ENCODE peak calls at places on chromosomes 2 and 18, in ten cellular contexts. R, Z, Q, L, W, O, E, V, B and D are unnamed samples.

GRCh38 chr2:178506949-178507348 is 26.7 kb downstream of the PLEKHA3 start:
- DNase-seq in O (no peak), R (no peak), W (no peak), B (no peak), L (no peak), Z (no peak), Q (no peak), V (no peak), E (no peak), D (no peak)

GRCh38 chr2:194383404-194383803 is 1273.6 kb upstream of the SLC39A10 start:
- DNase-seq in Q (no peak), L (no peak), V (no peak), O (no peak), B (no peak), W (no peak), Z (no peak), E (peak), R (no peak), D (no peak)

GRCh38 chr2:10564876-10565425 is 116.8 kb upstream of the ODC1 start:
- DNase-seq in R (no peak), L (no peak), B (no peak), E (no peak), V (no peak), W (no peak), Q (no peak), Z (no peak), O (no peak), D (no peak)

GRCh38 chr18:32057624-32058165 is 34.0 kb upstream of the RNF138 start:
- DNase-seq in Z (no peak), W (no peak), L (no peak), Q (no peak), E (no peak), B (no peak), R (no peak), V (no peak), O (no peak), D (no peak)

GRCh38 chr18:45059695-45060094 is 379.0 kb downstream of the SETBP1 start:
- DNase-seq in W (no peak), B (no peak), L (no peak), V (no peak), O (peak), Z (no peak), Q (no peak), R (no peak), E (no peak), D (no peak)

GRCh38 chr2:79729532-79729931 is 216.7 kb downstream of the CTNNA2 start:
- DNase-seq in O (no peak), W (no peak), R (no peak), V (no peak), Q (no peak), Z (no peak), E (no peak), B (no peak), L (no peak), D (no peak)

GRCh38 chr2:115194623-115195022 is 752.2 kb downstream of the DPP10 start:
- DNase-seq in Z (no peak), O (no peak), L (no peak), Q (no peak), V (no peak), E (no peak), W (no peak), R (no peak), B (no peak), D (no peak)

GRCh38 chr2:225378984-225379383 is 20.5 kb upstream of the NYAP2 start:
- DNase-seq in W (no peak), E (no peak), Q (no peak), Z (no peak), V (no peak), B (no peak), O (no peak), L (no peak), R (no peak), D (no peak)

GRCh38 chr2:201357216-201357615 is at the start of gene FLACC1:
- DNase-seq in B (no peak), R (no peak), E (peak), Z (peak), L (no peak), W (no peak), V (no peak), Q (no peak), O (peak), D (no peak)

GRCh38 chr2:6965071-6965795 is 48.0 kb downstream of the RNF144A start:
- DNase-seq in L (no peak), V (no peak), B (no peak), R (no peak), W (no peak), Z (no peak), Q (no peak), O (no peak), E (no peak), D (no peak)

GRCh38 chr2:109719871-109720270 is 74.2 kb upstream of the RGPD5 start:
- DNase-seq in Q (no peak), L (no peak), W (peak), O (no peak), R (peak), B (no peak), Z (no peak), E (no peak), V (no peak), D (no peak)

GRCh38 chr2:12697617-12698016 is 19.1 kb upstream of the TRIB2 start:
- DNase-seq in L (no peak), E (no peak), O (no peak), R (no peak), V (no peak), Q (no peak), Z (no peak), W (no peak), B (no peak), D (no peak)

GRCh38 chr2:212284166-212284565 is 254.4 kb downstream of the ERBB4 start:
- DNase-seq in W (no peak), R (no peak), Z (no peak), Q (no peak), L (no peak), V (no peak), B (no peak), O (no peak), E (no peak), D (no peak)

GRCh38 chr2:138324068-138324771 is 177.3 kb upstream of the SPOPL start:
- DNase-seq in Q (no peak), L (no peak), O (no peak), B (no peak), Z (no peak), W (no peak), E (no peak), R (no peak), V (no peak), D (no peak)

DNA sequence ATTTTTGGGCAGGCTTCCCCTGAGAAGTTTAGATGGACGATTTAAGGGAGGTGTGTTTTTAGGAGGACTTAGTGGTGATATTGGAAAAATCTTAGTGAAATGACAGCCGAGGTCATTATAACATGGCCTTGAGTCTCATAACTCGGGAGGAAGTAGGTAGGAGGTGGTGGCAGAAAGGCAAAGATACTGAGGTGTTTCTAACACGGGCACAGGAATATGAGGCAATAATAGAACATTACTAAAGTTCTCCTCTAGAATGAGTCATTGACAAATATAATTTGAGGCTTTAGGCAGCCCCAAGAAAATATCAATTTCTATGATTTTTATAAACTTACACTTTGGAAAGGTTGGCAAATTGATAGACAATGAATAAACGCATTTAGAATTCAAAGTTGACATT is 146.1 kb upstream of the ZEB2 start:
- DNase-seq in O (no peak), Q (no peak), B (no peak), V (no peak), W (no peak), E (no peak), Z (no peak), L (no peak), R (no peak), D (no peak)
- TF ChIP-seq CTCF in O (no peak), Q (no peak), B (no peak), V (no peak), W (no peak), E (no peak), Z (no peak), L (no peak), R (no peak), D (no peak)

DNA sequence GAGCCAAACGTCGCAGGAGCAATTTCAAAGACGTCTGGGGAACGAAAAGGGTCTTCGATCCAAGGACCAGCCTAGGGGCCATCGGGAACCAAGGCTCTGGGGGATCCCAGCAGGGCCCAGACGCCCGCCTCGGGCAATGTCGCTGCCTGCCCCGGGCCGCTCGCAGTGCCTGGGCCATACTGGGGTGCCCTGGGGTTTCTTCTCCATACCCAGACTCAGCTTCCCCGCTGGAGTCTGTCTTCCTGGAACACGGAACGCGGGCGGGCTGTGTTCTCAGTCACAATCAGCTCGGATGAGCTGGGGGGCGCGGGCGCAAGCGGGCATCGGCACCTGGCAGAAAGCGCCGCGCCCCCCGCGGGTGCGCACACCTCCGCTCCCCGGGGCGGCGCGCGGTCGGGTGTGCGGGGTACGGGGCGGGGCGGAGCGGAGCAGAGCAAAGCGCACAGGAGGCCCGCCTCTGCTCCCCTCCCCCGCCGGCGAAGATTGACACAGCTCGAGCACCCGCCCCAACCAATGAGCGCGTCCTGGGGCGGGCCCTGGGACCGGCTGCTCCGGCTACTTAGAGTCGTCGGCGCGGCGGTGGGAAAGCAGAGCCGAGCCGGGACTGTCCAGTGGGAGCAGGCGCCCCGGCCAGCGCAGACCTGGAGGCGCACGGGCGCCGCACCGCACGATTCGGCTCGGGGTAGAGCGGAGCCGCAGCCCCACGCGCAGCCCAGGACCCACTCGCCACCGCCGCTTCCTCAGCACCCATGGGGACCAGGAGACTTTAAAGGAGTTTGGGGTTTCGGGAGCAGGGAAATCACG is at the start of gene LRATD1:
- DNase-seq in E (no peak), Z (peak), V (peak), L (peak), Q (peak), W (peak), B (peak), R (peak), O (peak), D (peak)
- H3K4me3 ChIP-seq in E (no peak), Z (peak), V (peak), L (peak), Q (peak), W (peak), B (peak), R (peak), O (peak), D (peak)

GRCh38 chr2:175183674-175184073 is 2.2 kb upstream of the ATP5MC3 start:
- DNase-seq in E (no peak), Q (no peak), W (no peak), Z (no peak), L (no peak), V (no peak), O (no peak), B (no peak), R (no peak), D (no peak)

GRCh38 chr2:175180701-175181103 is 808 bp downstream of the ATP5MC3 start:
- DNase-seq in Q (no peak), E (no peak), V (peak), Z (peak), W (no peak), B (peak), O (peak), L (peak), R (peak), D (peak)

GRCh38 chr2:175181104-175181876 is at the start of gene ATP5MC3:
- DNase-seq in Q (peak), Z (peak), V (peak), E (peak), B (peak), W (peak), O (peak), L (peak), R (peak), D (peak)

GRCh38 chr2:175176624-175177023 is 4.9 kb downstream of the ATP5MC3 start:
- DNase-seq in B (no peak), L (no peak), E (no peak), O (no peak), Q (no peak), Z (no peak), V (no peak), W (no peak), R (no peak), D (no peak)

DNA sequence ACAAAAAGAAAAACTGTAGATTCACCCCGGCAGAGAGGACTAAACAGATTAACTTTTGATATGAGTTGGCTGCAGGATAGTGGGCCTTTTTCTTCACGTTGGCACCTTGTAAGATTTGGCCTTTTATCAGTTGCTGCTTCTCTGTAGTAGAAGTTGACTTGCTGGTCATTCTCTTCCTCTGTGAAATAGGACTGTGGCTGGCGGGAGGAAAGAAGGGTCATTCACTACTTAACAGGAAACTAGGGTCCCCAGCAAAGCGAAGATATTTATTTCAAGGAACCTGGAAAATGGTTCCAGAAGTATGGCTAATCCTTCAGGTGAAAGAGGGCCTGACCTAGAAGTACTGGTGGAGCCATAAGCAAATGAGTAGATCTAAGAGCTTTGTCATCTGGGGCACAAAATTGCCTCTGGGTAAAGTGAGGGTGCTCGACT is 383 bp upstream of the ATP5MC3 start:
- DNase-seq in Q (no peak), R (no peak), O (no peak), V (no peak), Z (no peak), W (no peak), B (no peak), L (no peak), E (no peak), D (no peak)
- TF ChIP-seq POLR2A in Q (no peak), R (no peak), O (no peak), V (no peak), Z (no peak), W (no peak), B (no peak), L (no peak), E (no peak), D (no peak)

GRCh38 chr2:215736653-215737290 is 276.6 kb downstream of the MREG start:
- DNase-seq in R (no peak), W (no peak), Z (no peak), L (no peak), Q (no peak), O (peak), V (no peak), E (peak), B (no peak), D (no peak)
- TF ChIP-seq CTCF in R (no peak), W (no peak), Z (no peak), L (no peak), Q (no peak), O (peak), V (no peak), E (peak), B (no peak), D (no peak)

GRCh38 chr2:108293850-108294249 is 5.2 kb downstream of the SULT1C2 start:
- DNase-seq in R (no peak), W (no peak), E (no peak), Q (no peak), O (no peak), Z (no peak), V (no peak), L (no peak), B (no peak), D (no peak)
- H3K4me3 ChIP-seq in R (no peak), W (no peak), E (no peak), Q (no peak), O (no peak), Z (no peak), V (no peak), L (no peak), B (no peak), D (no peak)